ENCODE peak calls at places on chromosomes 2 and 18, in eight cellular contexts. One of them, this sample, is unnamed.
A peak's percentile ranks its signal among the peaks of the same experiment; 100 is the strongest.

GRCh38 chr2:55048514-55048924 is 1.7 kb downstream of the RTN4 start:
- DNase-seq in PC-9: no peak
- DNase-seq in PC-3: peak; percentile 47
- DNase-seq in K562: peak; percentile 24
- DNase-seq in HepG2: peak; percentile 58
- DNase-seq in fibroblast of lung: peak; percentile 43
- DNase-seq in SK-N-SH: peak; percentile 21
- DNase-seq in neural progenitor cell: no peak
- DNase-seq in this sample: peak; percentile 21

GRCh38 chr18:46393961-46394360 is 263.1 kb downstream of the LOXHD1 start:
- DNase-seq in HepG2: no peak
- DNase-seq in PC-9: no peak
- DNase-seq in SK-N-SH: no peak
- DNase-seq in K562: no peak
- DNase-seq in fibroblast of lung: no peak
- DNase-seq in neural progenitor cell: no peak
- DNase-seq in PC-3: no peak
- DNase-seq in this sample: no peak

GRCh38 chr18:79698668-79699335 is 19.2 kb downstream of the CTDP1 start:
- DNase-seq in PC-3: peak; percentile 27
- DNase-seq in HepG2: no peak
- DNase-seq in PC-9: no peak
- DNase-seq in SK-N-SH: no peak
- DNase-seq in neural progenitor cell: no peak
- DNase-seq in K562: no peak
- DNase-seq in fibroblast of lung: peak; percentile 75
- DNase-seq in this sample: peak; percentile 98

GRCh38 chr2:20641123-20641985 is 9.5 kb downstream of the HS1BP3 start:
- DNase-seq in HepG2: no peak
- DNase-seq in PC-3: peak; percentile 29
- DNase-seq in neural progenitor cell: no peak
- DNase-seq in PC-9: no peak
- DNase-seq in K562: no peak
- DNase-seq in SK-N-SH: no peak
- DNase-seq in fibroblast of lung: peak; percentile 89
- DNase-seq in this sample: peak; percentile 97

GRCh38 chr2:62461707-62462106 is 44.3 kb downstream of the TMEM17 start:
- DNase-seq in PC-3: peak; percentile 65
- DNase-seq in SK-N-SH: no peak
- DNase-seq in HepG2: no peak
- DNase-seq in fibroblast of lung: peak; percentile 84
- DNase-seq in neural progenitor cell: no peak
- DNase-seq in K562: no peak
- DNase-seq in PC-9: no peak
- DNase-seq in this sample: peak; percentile 94

GRCh38 chr2:120945832-120946231 is 210.2 kb downstream of the GLI2 start:
- DNase-seq in HepG2: no peak
- DNase-seq in neural progenitor cell: no peak
- DNase-seq in SK-N-SH: no peak
- DNase-seq in PC-3: no peak
- DNase-seq in PC-9: no peak
- DNase-seq in K562: no peak
- DNase-seq in fibroblast of lung: no peak
- DNase-seq in this sample: peak; percentile 36

GRCh38 chr2:224793961-224794360 is 77.8 kb upstream of the CCDC195 start:
- DNase-seq in HepG2: no peak
- DNase-seq in PC-9: no peak
- DNase-seq in fibroblast of lung: peak; percentile 10
- DNase-seq in SK-N-SH: no peak
- DNase-seq in neural progenitor cell: no peak
- DNase-seq in K562: no peak
- DNase-seq in PC-3: no peak
- DNase-seq in this sample: no peak

GRCh38 chr2:138090330-138090729 is 126.1 kb downstream of the HNMT start:
- DNase-seq in SK-N-SH: peak; percentile 34
- DNase-seq in neural progenitor cell: no peak
- DNase-seq in HepG2: peak; percentile 64
- DNase-seq in K562: peak; percentile 23
- DNase-seq in PC-3: peak; percentile 72
- DNase-seq in PC-9: no peak
- DNase-seq in fibroblast of lung: no peak
- DNase-seq in this sample: no peak

GRCh38 chr2:219520079-219520478 is 5.8 kb downstream of the ASIC4 start:
- DNase-seq in SK-N-SH: no peak
- DNase-seq in K562: no peak
- DNase-seq in HepG2: no peak
- DNase-seq in PC-9: no peak
- DNase-seq in fibroblast of lung: no peak
- DNase-seq in PC-3: no peak
- DNase-seq in neural progenitor cell: no peak
- DNase-seq in this sample: peak; percentile 86

GRCh38 chr2:110961024-110961423 is 159.7 kb upstream of the BCL2L11 start:
- DNase-seq in K562: no peak
- DNase-seq in neural progenitor cell: no peak
- DNase-seq in SK-N-SH: no peak
- DNase-seq in HepG2: no peak
- DNase-seq in fibroblast of lung: no peak
- DNase-seq in PC-9: no peak
- DNase-seq in PC-3: no peak
- DNase-seq in this sample: no peak

GRCh38 chr2:26969089-26969844 is 1.2 kb upstream of the MAPRE3 start:
- DNase-seq in SK-N-SH: no peak
- DNase-seq in fibroblast of lung: peak; percentile 79
- DNase-seq in K562: no peak
- DNase-seq in PC-3: peak; percentile 51
- DNase-seq in HepG2: no peak
- DNase-seq in PC-9: peak; percentile 68
- DNase-seq in neural progenitor cell: no peak
- DNase-seq in this sample: no peak

GRCh38 chr2:71700880-71701397 is 247.6 kb downstream of the DYSF start:
- DNase-seq in K562: no peak
- DNase-seq in fibroblast of lung: peak; percentile 41
- DNase-seq in HepG2: peak; percentile 61
- DNase-seq in PC-9: no peak
- DNase-seq in neural progenitor cell: peak; percentile 61
- DNase-seq in SK-N-SH: no peak
- DNase-seq in PC-3: no peak
- DNase-seq in this sample: peak; percentile 94

GRCh38 chr2:58428286-58428552 is 187.1 kb upstream of the FANCL start:
- DNase-seq in PC-3: no peak
- DNase-seq in K562: peak; percentile 10
- DNase-seq in PC-9: no peak
- DNase-seq in HepG2: no peak
- DNase-seq in fibroblast of lung: peak; percentile 25
- DNase-seq in neural progenitor cell: peak; percentile 88
- DNase-seq in SK-N-SH: no peak
- DNase-seq in this sample: no peak

GRCh38 chr2:232142049-232142448 is 180.5 kb downstream of the DIS3L2 start:
- DNase-seq in SK-N-SH: peak; percentile 48
- DNase-seq in neural progenitor cell: peak; percentile 66
- DNase-seq in PC-3: peak; percentile 43
- DNase-seq in HepG2: peak; percentile 28
- DNase-seq in PC-9: no peak
- DNase-seq in K562: peak; percentile 20
- DNase-seq in fibroblast of lung: peak; percentile 18
- DNase-seq in this sample: no peak

GRCh38 chr2:202104286-202104870 is 31.3 kb downstream of the KIAA2012 start:
- DNase-seq in PC-3: peak; percentile 65
- DNase-seq in neural progenitor cell: peak; percentile 66
- DNase-seq in fibroblast of lung: peak; percentile 50
- DNase-seq in K562: peak; percentile 51
- DNase-seq in HepG2: peak; percentile 36
- DNase-seq in PC-9: peak; percentile 36
- DNase-seq in SK-N-SH: peak; percentile 31
- DNase-seq in this sample: peak; percentile 80

GRCh38 chr18:78672862-78673446 is 306.7 kb upstream of the SALL3 start:
- DNase-seq in neural progenitor cell: no peak
- DNase-seq in PC-9: no peak
- DNase-seq in K562: no peak
- DNase-seq in SK-N-SH: no peak
- DNase-seq in fibroblast of lung: no peak
- DNase-seq in HepG2: no peak
- DNase-seq in PC-3: no peak
- DNase-seq in this sample: no peak

GRCh38 chr2:86800856-86801567 is 10.3 kb upstream of the CD8A start:
- DNase-seq in PC-9: no peak
- DNase-seq in HepG2: no peak
- DNase-seq in neural progenitor cell: no peak
- DNase-seq in fibroblast of lung: no peak
- DNase-seq in SK-N-SH: no peak
- DNase-seq in K562: no peak
- DNase-seq in PC-3: no peak
- DNase-seq in this sample: no peak

GRCh38 chr2:180604077-180604476 is 376.3 kb upstream of the UBE2E3 start:
- DNase-seq in SK-N-SH: no peak
- DNase-seq in PC-9: no peak
- DNase-seq in neural progenitor cell: peak; percentile 54
- DNase-seq in PC-3: peak; percentile 62
- DNase-seq in K562: no peak
- DNase-seq in HepG2: peak; percentile 35
- DNase-seq in fibroblast of lung: peak; percentile 6
- DNase-seq in this sample: no peak

GRCh38 chr18:25349131-25349925 is 2.6 kb downstream of the ZNF521 start:
- DNase-seq in K562: no peak
- DNase-seq in HepG2: no peak
- DNase-seq in PC-9: no peak
- DNase-seq in SK-N-SH: peak; percentile 69
- DNase-seq in neural progenitor cell: peak; percentile 72
- DNase-seq in PC-3: no peak
- DNase-seq in fibroblast of lung: peak; percentile 71
- DNase-seq in this sample: peak; percentile 93

GRCh38 chr18:60446821-60447220 is 74.2 kb upstream of the MC4R start:
- DNase-seq in K562: no peak
- DNase-seq in PC-9: no peak
- DNase-seq in SK-N-SH: no peak
- DNase-seq in fibroblast of lung: peak; percentile 33
- DNase-seq in PC-3: no peak
- DNase-seq in HepG2: no peak
- DNase-seq in neural progenitor cell: peak; percentile 5
- DNase-seq in this sample: peak; percentile 25

GRCh38 chr2:240560480-240561324 is 545 bp downstream of the DUSP28 start:
- DNase-seq in PC-9: peak; percentile 94
- DNase-seq in SK-N-SH: peak; percentile 94
- DNase-seq in K562: peak; percentile 84
- DNase-seq in HepG2: peak; percentile 97
- DNase-seq in neural progenitor cell: peak; percentile 100
- DNase-seq in PC-3: peak; percentile 96
- DNase-seq in fibroblast of lung: peak; percentile 97
- DNase-seq in this sample: peak; percentile 99
- TF ChIP-seq CTCF in PC-9: no peak
- TF ChIP-seq CTCF in SK-N-SH: peak; percentile 39
- TF ChIP-seq CTCF in K562: peak; percentile 16
- TF ChIP-seq CTCF in HepG2: peak; percentile 51
- TF ChIP-seq CTCF in neural progenitor cell: peak; percentile 37
- TF ChIP-seq CTCF in PC-3: peak; percentile 19
- TF ChIP-seq CTCF in fibroblast of lung: peak; percentile 12
- TF ChIP-seq CTCF in this sample: peak; percentile 27

DNA sequence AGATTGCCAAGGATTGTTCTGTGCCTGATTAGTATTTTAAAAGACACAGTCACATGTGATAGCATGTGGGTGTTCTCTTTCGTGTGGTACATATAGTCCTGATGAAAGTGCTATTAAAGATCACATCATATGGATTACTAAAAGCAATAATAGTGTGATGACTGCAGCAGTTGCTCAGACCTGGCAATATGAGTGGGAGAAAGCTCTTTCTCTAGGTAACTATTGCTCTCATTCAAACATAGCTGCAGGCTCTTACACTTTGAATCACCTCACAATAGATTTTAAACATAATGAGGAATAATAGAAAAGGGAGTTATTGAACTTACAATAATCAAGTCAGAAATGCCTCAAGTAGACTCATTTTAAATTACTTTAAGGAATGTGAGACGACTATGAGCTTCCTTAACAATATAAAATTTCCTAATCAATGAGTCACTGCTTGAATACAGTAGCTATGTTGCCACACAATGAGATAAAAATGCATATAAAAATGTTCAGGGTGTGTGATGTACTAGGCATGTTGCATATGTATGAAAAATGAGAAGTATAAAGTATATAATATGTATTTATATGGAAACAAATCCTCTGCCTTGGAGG is 452.1 kb downstream of the TMX3 start:
- DNase-seq in SK-N-SH: no peak
- DNase-seq in PC-9: peak; percentile 59
- DNase-seq in HepG2: no peak
- DNase-seq in neural progenitor cell: no peak
- DNase-seq in PC-3: peak; percentile 88
- DNase-seq in fibroblast of lung: peak; percentile 90
- DNase-seq in K562: no peak
- DNase-seq in this sample: peak; percentile 3
- H2AFZ ChIP-seq in SK-N-SH: peak overlapping the region; percentile 17
- H2AFZ ChIP-seq in PC-9: no peak overlapping the region
- H2AFZ ChIP-seq in HepG2: no peak overlapping the region
- H2AFZ ChIP-seq in neural progenitor cell: no peak overlapping the region
- H2AFZ ChIP-seq in PC-3: no peak overlapping the region
- H2AFZ ChIP-seq in fibroblast of lung: peak overlapping the region; percentile 9
- H2AFZ ChIP-seq in K562: no peak overlapping the region
- H2AFZ ChIP-seq in this sample: no peak overlapping the region

DNA sequence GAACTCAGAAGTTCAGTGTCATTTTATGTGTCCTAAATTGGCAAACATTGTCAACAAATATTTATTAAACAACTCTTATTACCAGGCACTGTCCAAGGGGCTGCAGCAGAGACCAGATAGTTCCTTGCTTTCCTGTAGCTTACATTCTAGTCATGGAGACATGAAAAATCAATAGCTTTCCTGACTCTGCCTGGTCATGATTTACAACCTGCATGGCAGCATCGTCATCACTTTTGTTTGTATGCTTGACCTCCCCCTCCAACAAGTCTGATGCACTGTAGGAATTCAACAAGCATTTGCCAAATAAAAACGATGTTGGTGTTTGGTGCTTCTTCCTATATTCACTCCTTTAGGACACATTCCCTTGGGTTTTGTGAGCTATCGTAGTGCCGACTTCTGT is 120.2 kb upstream of the ZFP36L2 start:
- DNase-seq in PC-9: no peak
- DNase-seq in SK-N-SH: no peak
- DNase-seq in K562: no peak
- DNase-seq in PC-3: no peak
- DNase-seq in HepG2: no peak
- DNase-seq in neural progenitor cell: no peak
- DNase-seq in fibroblast of lung: no peak
- DNase-seq in this sample: no peak
- H3K4me1 ChIP-seq in PC-9: peaks cover 1% of the 10 kb centered on the region
- H3K4me1 ChIP-seq in SK-N-SH: peaks cover 39% of the 10 kb centered on the region
- H3K4me1 ChIP-seq in K562: peaks cover 12% of the 10 kb centered on the region
- H3K4me1 ChIP-seq in PC-3: peaks cover 1% of the 10 kb centered on the region
- H3K4me1 ChIP-seq in HepG2: peaks cover 52% of the 10 kb centered on the region
- H3K4me1 ChIP-seq in neural progenitor cell: peaks cover 37% of the 10 kb centered on the region
- H3K4me1 ChIP-seq in fibroblast of lung: peaks cover 16% of the 10 kb centered on the region
- H3K4me1 ChIP-seq in this sample: peaks cover 29% of the 10 kb centered on the region

DNA sequence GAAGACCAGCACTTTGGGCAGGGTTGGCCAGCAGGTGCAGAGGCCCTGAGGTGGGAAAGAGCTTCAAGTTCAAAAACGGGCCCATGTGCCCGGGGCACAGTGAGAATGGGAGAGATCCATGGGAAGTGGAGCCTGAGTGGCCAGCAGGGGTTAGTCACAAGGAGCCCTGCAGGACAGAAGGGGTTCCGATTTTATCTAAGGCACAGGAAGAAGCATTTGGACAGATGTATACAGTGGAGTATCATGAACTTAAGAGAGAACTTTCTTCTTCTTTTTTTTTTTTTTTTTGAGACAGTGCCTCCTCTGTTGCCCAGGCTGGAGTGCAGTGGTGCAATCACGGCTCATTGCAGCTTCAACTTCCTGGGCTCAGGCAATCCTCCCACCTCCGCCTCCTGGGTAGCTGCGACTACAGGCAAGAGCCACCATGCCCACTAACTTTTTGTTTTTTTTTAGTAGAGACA is 24.0 kb downstream of the WIPF1 start:
- DNase-seq in SK-N-SH: no peak
- DNase-seq in neural progenitor cell: no peak
- DNase-seq in fibroblast of lung: no peak
- DNase-seq in PC-3: no peak
- DNase-seq in PC-9: no peak
- DNase-seq in HepG2: no peak
- DNase-seq in K562: no peak
- DNase-seq in this sample: no peak
- TF ChIP-seq CTCF in SK-N-SH: no peak
- TF ChIP-seq CTCF in neural progenitor cell: no peak
- TF ChIP-seq CTCF in fibroblast of lung: no peak
- TF ChIP-seq CTCF in PC-3: no peak
- TF ChIP-seq CTCF in PC-9: no peak
- TF ChIP-seq CTCF in HepG2: no peak
- TF ChIP-seq CTCF in K562: no peak
- TF ChIP-seq CTCF in this sample: no peak